ENCODE peak calls at places on chromosomes 4 and X, in seven cellular contexts. R is fibroblast of mammary gland, E is upper lobe of right lung, I is foreskin keratinocyte, G is heart right ventricle, W is A549, V is endothelial cell of umbilical vein. U is an unnamed sample.

GRCh38 chr4:3865986-3866812 is 100.0 kb downstream of the ADRA2C start:
- DNase-seq in R (no peak), E (peak), I (no peak), G (no peak), W (no peak), V (no peak), U (no peak)

GRCh38 chr4:56424697-56425514 is 10.5 kb downstream of the PPAT start:
- DNase-seq in R (peak), E (no peak), I (no peak), G (no peak), W (peak), V (peak), U (peak)

GRCh38 chrX:7294483-7294882 is 146.5 kb upstream of the PUDP start:
- DNase-seq in R (peak), E (no peak), I (peak), G (no peak), W (no peak), V (no peak), U (no peak)

GRCh38 chrX:29297171-29297800 is 710.0 kb downstream of the IL1RAPL1 start:
- DNase-seq in R (no peak), E (no peak), I (no peak), G (no peak), W (no peak), V (no peak), U (no peak)

GRCh38 chrX:43586855-43587254 is 69.2 kb upstream of the MAOA start:
- DNase-seq in R (no peak), E (no peak), I (no peak), G (no peak), W (no peak), V (no peak), U (no peak)

GRCh38 chr4:1614049-1614448 is 70.1 kb downstream of the FAM53A start:
- DNase-seq in R (no peak), E (no peak), I (no peak), G (no peak), W (no peak), V (no peak), U (no peak)

GRCh38 chrX:1558761-1559468 is 21.9 kb upstream of the P2RY8 start:
- DNase-seq in R (no peak), E (peak), I (no peak), G (no peak), W (no peak), V (no peak), U (no peak)

GRCh38 chrX:134010690-134011089 is 25.3 kb upstream of the GPC3 start:
- DNase-seq in R (no peak), E (no peak), I (no peak), G (no peak), W (no peak), V (no peak), U (no peak)

GRCh38 chrX:104432321-104432720 is 133.7 kb upstream of the IL1RAPL2 start:
- DNase-seq in R (no peak), E (no peak), I (peak), G (no peak), W (no peak), V (no peak), U (no peak)

GRCh38 chrX:155028749-155029360 is 2.2 kb downstream of the FUNDC2 start:
- DNase-seq in R (peak), E (no peak), I (peak), G (no peak), W (no peak), V (peak), U (no peak)

GRCh38 chr4:27684501-27685077 is 823.9 kb downstream of the STIM2 start:
- DNase-seq in R (peak), E (peak), I (peak), G (peak), W (no peak), V (peak), U (peak)

GRCh38 chrX:2325076-2325784 is 175.5 kb downstream of the DHRSX start:
- DNase-seq in R (peak), E (no peak), I (peak), G (peak), W (no peak), V (peak), U (peak)

GRCh38 chr4:2761035-2761923 is 5.1 kb upstream of the TNIP2 start:
- DNase-seq in R (no peak), E (peak), I (no peak), G (no peak), W (no peak), V (peak), U (no peak)

GRCh38 chrX:15151267-15152196 is 118.4 kb downstream of the ASB9 start:
- DNase-seq in R (no peak), E (no peak), I (peak), G (no peak), W (no peak), V (peak), U (no peak)
- TF ChIP-seq CTCF in R (no peak), E (no peak), I (no peak), G (no peak), W (no peak), V (no peak), U (no peak)

GRCh38 chr4:176969011-176969410 is 176.3 kb upstream of the VEGFC start:
- DNase-seq in R (no peak), E (no peak), I (no peak), G (no peak), W (no peak), V (no peak), U (no peak)

GRCh38 chr4:176967586-176967985 is 174.9 kb upstream of the VEGFC start:
- DNase-seq in R (no peak), E (no peak), I (no peak), G (no peak), W (no peak), V (no peak), U (no peak)

GRCh38 chr4:176959980-176960379 is 167.3 kb upstream of the VEGFC start:
- DNase-seq in R (no peak), E (no peak), I (no peak), G (no peak), W (no peak), V (no peak), U (no peak)

GRCh38 chr4:176964116-176964691 is 171.5 kb upstream of the VEGFC start:
- DNase-seq in R (peak), E (no peak), I (peak), G (no peak), W (no peak), V (no peak), U (no peak)
- TF ChIP-seq CTCF in R (peak), E (peak), I (peak), G (no peak), W (no peak), V (peak), U (peak)

DNA sequence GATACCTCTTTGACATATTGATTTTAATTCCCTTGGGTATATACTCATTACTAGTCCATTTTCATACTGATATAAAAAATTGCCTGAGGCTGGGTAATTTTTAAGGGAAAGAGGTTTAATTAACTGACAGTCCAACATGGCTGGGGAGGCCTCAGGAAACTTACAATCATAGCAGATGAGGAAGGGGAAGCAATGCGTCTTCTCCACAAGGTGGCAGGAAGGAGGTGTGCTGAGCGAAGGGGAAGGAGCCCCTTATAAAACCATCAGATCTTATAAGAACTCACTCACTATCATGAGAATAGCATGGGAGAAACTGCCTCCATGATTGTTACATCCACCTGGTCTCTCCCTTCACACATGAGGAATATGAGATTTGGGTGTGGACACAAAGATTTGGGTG is 42.4 kb downstream of the MSX1 start:
- DNase-seq in R (no peak), E (no peak), I (no peak), G (no peak), W (no peak), V (no peak), U (no peak)
- TF ChIP-seq CTCF in R (peak), E (no peak), I (peak), G (no peak), W (no peak), V (no peak), U (no peak)

DNA sequence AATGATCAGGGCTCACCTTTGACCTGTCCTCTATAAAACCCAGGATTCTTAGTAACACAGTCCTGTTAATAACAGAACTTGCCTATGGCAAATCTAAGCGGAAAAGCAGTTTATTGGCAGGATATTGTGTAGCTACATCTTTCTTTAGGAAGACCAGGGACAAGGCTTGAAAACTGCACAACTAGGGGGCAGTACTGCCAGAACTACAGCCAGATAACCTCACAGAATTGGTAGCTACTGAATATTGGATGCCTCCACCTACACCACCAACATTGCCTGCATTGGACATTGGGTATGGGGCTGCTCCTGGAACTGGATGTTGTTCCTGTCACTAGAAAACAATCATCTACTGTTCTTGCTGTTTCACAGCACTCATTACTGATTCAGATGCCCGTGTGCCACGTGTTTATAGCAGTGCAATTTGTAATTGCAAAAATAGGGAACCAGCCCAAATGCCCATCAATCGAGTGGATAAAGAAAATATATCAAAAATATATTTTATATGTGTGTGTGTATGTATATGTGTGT is 47.4 kb downstream of the REPS2 start:
- DNase-seq in R (no peak), E (no peak), I (no peak), G (no peak), W (no peak), V (no peak), U (no peak)
- TF ChIP-seq CTCF in R (peak), E (no peak), I (peak), G (no peak), W (no peak), V (no peak), U (no peak)

DNA sequence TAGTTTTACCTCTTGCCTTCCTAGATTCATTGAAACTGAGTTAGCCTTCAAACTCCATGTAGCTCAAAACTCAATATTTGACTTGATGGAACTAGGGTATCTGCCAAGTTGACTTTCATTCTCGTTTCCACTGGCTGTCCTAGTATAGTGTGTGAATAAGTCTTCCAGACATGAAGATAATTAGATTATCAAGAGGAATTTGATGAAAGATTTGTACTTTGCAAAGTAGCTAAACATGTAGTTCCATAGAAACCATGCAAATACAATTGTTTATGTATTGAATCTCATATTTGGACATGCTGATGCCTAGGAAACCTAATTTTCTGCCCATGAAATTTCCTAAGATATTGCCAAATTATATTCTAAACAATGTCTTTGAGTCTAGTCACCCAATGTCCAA is 297.5 kb downstream of the ARHGAP24 start:
- DNase-seq in R (no peak), E (no peak), I (no peak), G (no peak), W (no peak), V (no peak), U (no peak)
- TF ChIP-seq CTCF in R (no peak), E (no peak), I (no peak), G (no peak), W (no peak), V (no peak), U (no peak)

GRCh38 chr4:115234405-115235093 is 121.1 kb upstream of the NDST4 start:
- DNase-seq in R (peak), E (no peak), I (peak), G (no peak), W (no peak), V (no peak), U (peak)
- TF ChIP-seq CTCF in R (peak), E (peak), I (peak), G (no peak), W (peak), V (no peak), U (peak)

DNA sequence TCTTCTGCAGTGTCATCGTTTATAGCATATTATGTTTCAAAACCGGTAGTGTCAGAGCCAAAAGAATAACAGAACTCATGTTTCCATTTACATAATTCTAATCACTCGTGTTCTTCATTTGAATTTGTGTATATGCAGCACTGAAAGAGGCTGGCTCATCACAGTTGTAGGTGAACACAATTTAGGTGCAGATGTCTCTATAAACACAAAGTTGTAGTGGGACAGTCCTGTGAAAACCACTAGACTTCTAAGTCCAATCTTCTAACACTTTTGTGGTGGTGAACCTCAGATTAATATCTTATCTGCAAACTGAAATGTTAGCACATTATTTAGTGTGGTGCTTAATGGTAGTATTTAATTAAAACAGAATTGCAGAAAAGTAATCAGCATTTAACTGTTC is 872.4 kb downstream of the C4orf33 start:
- DNase-seq in R (no peak), E (no peak), I (no peak), G (no peak), W (no peak), V (no peak), U (no peak)
- TF ChIP-seq CTCF in R (no peak), E (no peak), I (no peak), G (no peak), W (no peak), V (no peak), U (no peak)

GRCh38 chr4:126582737-126583136 is 1050.0 kb upstream of the INTU start:
- DNase-seq in R (peak), E (no peak), I (peak), G (no peak), W (no peak), V (no peak), U (no peak)

DNA sequence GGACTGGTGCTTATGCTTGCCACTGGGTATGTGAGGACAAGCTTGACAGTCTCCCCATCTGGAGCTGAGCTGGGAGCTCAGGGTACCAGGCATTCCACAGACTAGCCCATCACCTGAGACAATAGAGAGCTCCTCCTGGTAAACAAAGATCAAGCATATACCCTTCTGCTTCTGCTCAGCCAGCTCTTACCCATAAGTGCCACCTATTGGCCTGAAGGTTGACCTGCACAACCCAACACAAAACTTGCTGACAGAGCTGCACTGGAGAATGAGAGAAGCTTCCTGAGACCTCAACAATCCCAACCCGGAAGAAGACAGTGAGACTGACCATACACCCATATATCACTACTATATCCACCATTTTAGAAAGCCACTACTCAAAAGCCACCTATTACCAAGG is 1049.2 kb upstream of the INTU start:
- DNase-seq in R (peak), E (no peak), I (peak), G (no peak), W (no peak), V (peak), U (no peak)
- TF ChIP-seq CTCF in R (peak), E (no peak), I (peak), G (no peak), W (no peak), V (no peak), U (peak)

GRCh38 chrX:45320191-45320590 is 119.5 kb upstream of the DIPK2B start:
- DNase-seq in R (no peak), E (no peak), I (no peak), G (no peak), W (no peak), V (peak), U (no peak)

GRCh38 chrX:45323387-45323786 is 122.7 kb upstream of the DIPK2B start:
- DNase-seq in R (no peak), E (no peak), I (peak), G (no peak), W (no peak), V (no peak), U (no peak)

GRCh38 chrX:45324941-45325340 is 124.3 kb upstream of the DIPK2B start:
- DNase-seq in R (peak), E (no peak), I (no peak), G (no peak), W (no peak), V (peak), U (no peak)

GRCh38 chrX:45322820-45323219 is 122.1 kb upstream of the DIPK2B start:
- DNase-seq in R (peak), E (no peak), I (peak), G (no peak), W (no peak), V (no peak), U (no peak)

GRCh38 chrX:45322382-45322781 is 121.7 kb upstream of the DIPK2B start:
- DNase-seq in R (peak), E (no peak), I (peak), G (no peak), W (peak), V (peak), U (no peak)
- TF ChIP-seq CTCF in R (peak), E (peak), I (peak), G (peak), W (peak), V (peak), U (peak)

U was measured in GM13977.